ENCODE peak calls at places on chromosomes 3 and 15, in five cellular contexts. One of them, this sample, is unnamed.

GRCh38 chr3:73716418-73716817 is 91.7 kb upstream of the PDZRN3 start:
- DNase-seq in GM12865: no peak
- DNase-seq in T47D: no peak
- DNase-seq in stimulated activated CD8-positive, alpha-beta memory T cell treated with anti-CD3 and anti-CD28 coated beads, Interleukin-7, amount 100 ng/mL, for 1 hour: no peak
- DNase-seq in NCI-H2107: no peak
- DNase-seq in this sample: peak

GRCh38 chr3:132554437-132554836 is 42.6 kb upstream of the ACKR4 start:
- DNase-seq in GM12865: no peak
- DNase-seq in T47D: peak
- DNase-seq in stimulated activated CD8-positive, alpha-beta memory T cell treated with anti-CD3 and anti-CD28 coated beads, Interleukin-7, amount 100 ng/mL, for 1 hour: no peak
- DNase-seq in NCI-H2107: peak
- DNase-seq in this sample: no peak

GRCh38 chr3:50652709-50653108 is 22.0 kb upstream of the DOCK3 start:
- DNase-seq in GM12865: peak
- DNase-seq in T47D: peak
- DNase-seq in stimulated activated CD8-positive, alpha-beta memory T cell treated with anti-CD3 and anti-CD28 coated beads, Interleukin-7, amount 100 ng/mL, for 1 hour: no peak
- DNase-seq in NCI-H2107: no peak
- DNase-seq in this sample: no peak

GRCh38 chr3:4763604-4764247 is 215.5 kb upstream of the BHLHE40 start:
- DNase-seq in GM12865: no peak
- DNase-seq in T47D: no peak
- DNase-seq in stimulated activated CD8-positive, alpha-beta memory T cell treated with anti-CD3 and anti-CD28 coated beads, Interleukin-7, amount 100 ng/mL, for 1 hour: no peak
- DNase-seq in NCI-H2107: no peak
- DNase-seq in this sample: no peak

GRCh38 chr15:96331141-96331941 is 841 bp downstream of the NR2F2 start:
- DNase-seq in GM12865: no peak
- DNase-seq in T47D: peak
- DNase-seq in stimulated activated CD8-positive, alpha-beta memory T cell treated with anti-CD3 and anti-CD28 coated beads, Interleukin-7, amount 100 ng/mL, for 1 hour: no peak
- DNase-seq in NCI-H2107: no peak
- DNase-seq in this sample: peak

GRCh38 chr3:131775660-131776059 is 259.2 kb downstream of the CPNE4 start:
- DNase-seq in GM12865: no peak
- DNase-seq in T47D: no peak
- DNase-seq in stimulated activated CD8-positive, alpha-beta memory T cell treated with anti-CD3 and anti-CD28 coated beads, Interleukin-7, amount 100 ng/mL, for 1 hour: no peak
- DNase-seq in NCI-H2107: no peak
- DNase-seq in this sample: no peak

GRCh38 chr15:99169769-99170311 is 65.0 kb downstream of the SYNM start:
- DNase-seq in GM12865: no peak
- DNase-seq in T47D: no peak
- DNase-seq in stimulated activated CD8-positive, alpha-beta memory T cell treated with anti-CD3 and anti-CD28 coated beads, Interleukin-7, amount 100 ng/mL, for 1 hour: no peak
- DNase-seq in NCI-H2107: no peak
- DNase-seq in this sample: peak

GRCh38 chr15:49242820-49243219 is 72.8 kb downstream of the GALK2 start:
- DNase-seq in GM12865: no peak
- DNase-seq in T47D: no peak
- DNase-seq in stimulated activated CD8-positive, alpha-beta memory T cell treated with anti-CD3 and anti-CD28 coated beads, Interleukin-7, amount 100 ng/mL, for 1 hour: no peak
- DNase-seq in NCI-H2107: no peak
- DNase-seq in this sample: peak

GRCh38 chr15:41827290-41827879 is 507 bp upstream of the JMJD7 start:
- DNase-seq in GM12865: peak
- DNase-seq in T47D: no peak
- DNase-seq in stimulated activated CD8-positive, alpha-beta memory T cell treated with anti-CD3 and anti-CD28 coated beads, Interleukin-7, amount 100 ng/mL, for 1 hour: no peak
- DNase-seq in NCI-H2107: no peak
- DNase-seq in this sample: no peak

This sample was measured in AG08395.